ENCODE peak calls at places on chromosomes 16 and 17, in ten cellular contexts. V is stimulated activated CD4-positive, alpha-beta T cell treated with anti-CD3 and anti-CD28 coated beads, TNF-alpha, amount 100 ng/mL, for 1 hour; Y is kidney glomerular epithelial cell; B is amygdala; P is aorta; X is mesenchymal stem cell; L is stimulated activated CD8-positive, alpha-beta memory T cell treated with anti-CD3 and anti-CD28 coated beads, Interleukin-4, amount 100 ng/mL, for 1 hour; O is amniotic epithelial cell; M is T follicular helper cell; K is AG08395. G is an unnamed sample.

GRCh38 chr17:77318491-77319210 is 177.9 kb downstream of the SEC14L1 start:
- DNase-seq in V (no peak), Y (no peak), B (no peak), P (peak), X (peak), L (no peak), O (peak), M (no peak), K (peak), G (no peak)

GRCh38 chr17:47188266-47188665 is 829 bp downstream of the CDC27 start:
- DNase-seq in V (no peak), Y (peak), B (no peak), P (no peak), X (peak), L (no peak), O (peak), M (no peak), K (peak), G (peak)

GRCh38 chr17:31321481-31321880 is at the start of gene EVI2A:
- DNase-seq in V (peak), Y (no peak), B (peak), P (no peak), X (peak), L (peak), O (peak), M (peak), K (peak), G (peak)

GRCh38 chr17:12133183-12133582 is 112.5 kb downstream of the MAP2K4 start:
- DNase-seq in V (no peak), Y (no peak), B (no peak), P (no peak), X (peak), L (no peak), O (peak), M (no peak), K (no peak), G (no peak)

GRCh38 chr16:85601730-85602401 is 11.3 kb upstream of the GSE1 start:
- DNase-seq in V (no peak), Y (no peak), B (no peak), P (no peak), X (peak), L (no peak), O (peak), M (no peak), K (peak), G (no peak)

GRCh38 chr17:30340957-30341356 is 7.1 kb upstream of the TMIGD1 start:
- DNase-seq in V (no peak), Y (no peak), B (no peak), P (no peak), X (no peak), L (no peak), O (no peak), M (no peak), K (no peak), G (peak)

GRCh38 chr16:57530531-57531252 is 5.7 kb downstream of the CCDC102A start:
- DNase-seq in V (no peak), Y (no peak), B (no peak), P (peak), X (no peak), L (no peak), O (no peak), M (no peak), K (no peak), G (no peak)

GRCh38 chr17:28811594-28812135 is 30.9 kb downstream of the FAM222B start:
- DNase-seq in V (no peak), Y (peak), B (no peak), P (no peak), X (peak), L (no peak), O (peak), M (no peak), K (peak), G (peak)

GRCh38 chr17:77374170-77374936 is 233.6 kb downstream of the SEC14L1 start:
- DNase-seq in V (peak), Y (peak), B (no peak), P (peak), X (peak), L (peak), O (peak), M (peak), K (peak), G (peak)

GRCh38 chr16:70576431-70577255 is 53.0 kb downstream of the SF3B3 start:
- DNase-seq in V (no peak), Y (peak), B (no peak), P (no peak), X (peak), L (no peak), O (peak), M (no peak), K (peak), G (peak)

GRCh38 chr17:73592531-73592961 is 51.7 kb downstream of the SDK2 start:
- DNase-seq in V (no peak), Y (no peak), B (no peak), P (no peak), X (no peak), L (no peak), O (no peak), M (no peak), K (peak), G (no peak)

GRCh38 chr16:57555831-57556230 is 13.4 kb downstream of the ADGRG5 start:
- DNase-seq in V (no peak), Y (no peak), B (no peak), P (no peak), X (no peak), L (no peak), O (no peak), M (no peak), K (no peak), G (no peak)

GRCh38 chr16:27691717-27692116 is 141.8 kb downstream of the KATNIP start:
- DNase-seq in V (no peak), Y (no peak), B (no peak), P (no peak), X (no peak), L (no peak), O (no peak), M (no peak), K (no peak), G (no peak)

GRCh38 chr16:2090819-2091721 is 43.3 kb downstream of the TSC2 start:
- DNase-seq in V (no peak), Y (peak), B (no peak), P (no peak), X (peak), L (no peak), O (peak), M (peak), K (peak), G (peak)

GRCh38 chr17:37107406-37108083 is 158.8 kb downstream of the AATF start:
- DNase-seq in V (no peak), Y (no peak), B (no peak), P (peak), X (no peak), L (no peak), O (no peak), M (no peak), K (peak), G (no peak)

GRCh38 chr17:61490540-61490975 is 38.3 kb downstream of the TBX4 start:
- DNase-seq in V (no peak), Y (peak), B (no peak), P (no peak), X (peak), L (no peak), O (peak), M (no peak), K (peak), G (no peak)